ENCODE peak calls at places on chromosomes 12 and 14, in ten cellular contexts. T is fibroblast of lung; K is IMR-90; M is activated naive CD4-positive, alpha-beta T cell treated with anti-CD3 and anti-CD28 coated beads, Interleukin-2, amount 10 ng/mL, durations not matched to agents 7 days and 5 days; V is CD4-positive, CD25-positive, alpha-beta regulatory T cell; I is HCEC 1CT; C is left lobe of liver; W is spleen; B is T-helper 9 cell; O is heart left ventricle. P is an unnamed sample.

GRCh38 chr12:39972119-39972518 is 133.8 kb downstream of the SLC2A13 start:
- DNase-seq in T (peak; percentile 48), V (no peak), C (no peak), O (no peak), M (no peak), I (peak; percentile 15), K (no peak), B (no peak), W (no peak), P (no peak)

GRCh38 chr12:95541436-95541835 is 9.8 kb downstream of the USP44 start:
- DNase-seq in I (no peak), C (no peak), K (no peak), B (no peak), V (no peak), O (no peak), W (no peak), M (no peak), T (no peak), P (no peak)

GRCh38 chr12:5556033-5556614 is 124.2 kb downstream of the NTF3 start:
- DNase-seq in W (no peak), O (no peak), T (no peak), B (no peak), V (no peak), M (no peak), I (no peak), K (no peak), C (no peak), P (no peak)

GRCh38 chr12:130203151-130203550 is 40.9 kb downstream of the FZD10 start:
- DNase-seq in K (no peak), V (no peak), M (no peak), B (no peak), W (no peak), O (no peak), T (no peak), I (no peak), C (no peak), P (no peak)

GRCh38 chr14:100303179-100303578 is 3.1 kb downstream of the SLC25A29 start:
- DNase-seq in M (peak; percentile 38), K (no peak), B (no peak), I (no peak), C (no peak), W (no peak), V (no peak), O (no peak), T (no peak), P (no peak)

GRCh38 chr12:65364021-65364420 is 85.5 kb downstream of the MSRB3 start:
- DNase-seq in O (no peak), T (peak; percentile 60), M (no peak), C (no peak), V (no peak), B (no peak), I (peak; percentile 21), W (no peak), K (peak; percentile 37), P (no peak)

GRCh38 chr14:99352688-99353280 is 80.8 kb upstream of the BCL11B start:
- DNase-seq in W (no peak), M (no peak), K (no peak), C (no peak), B (no peak), O (no peak), T (no peak), I (no peak), V (no peak), P (no peak)

GRCh38 chr14:61434315-61434714 is 112.9 kb downstream of the PRKCH start:
- DNase-seq in T (no peak), M (no peak), V (no peak), I (no peak), O (no peak), W (no peak), C (no peak), B (no peak), K (peak; percentile 15), P (no peak)

GRCh38 chr12:40947812-40948211 is 240.3 kb upstream of the PDZRN4 start:
- DNase-seq in T (peak; percentile 13), C (no peak), W (no peak), M (no peak), O (no peak), B (no peak), V (no peak), I (no peak), K (no peak), P (no peak)

GRCh38 chr14:95040723-95041476 is 116.4 kb downstream of the DICER1 start:
- DNase-seq in I (no peak), W (peak; percentile 32), V (no peak), T (no peak), C (peak; percentile 27), K (peak; percentile 32), O (no peak), B (no peak), M (no peak), P (no peak)

GRCh38 chr12:102917026-102917787 is at the start of gene PAH:
- DNase-seq in W (peak; percentile 79), O (no peak), C (peak; percentile 98), I (no peak), K (no peak), M (peak; percentile 38), V (peak; percentile 16), T (no peak), B (no peak), P (no peak)

P was measured in Jurkat, Clone E6-1.